ENCODE peak calls at places on chromosome 3, in nine cellular contexts. C, F, K, R, X, T, D, O and A are unnamed samples.

GRCh38 chr3:117356296-117356695 is 646.7 kb downstream of the TUSC7 start:
- DNase-seq in K (no peak), X (no peak), O (no peak), F (no peak), R (no peak), C (no peak), D (no peak), T (no peak), A (no peak)

GRCh38 chr3:9817437-9817836 is 7.4 kb downstream of the TTLL3 start:
- DNase-seq in K (no peak), X (no peak), D (no peak), C (no peak), F (no peak), O (no peak), R (no peak), T (no peak), A (no peak)

GRCh38 chr3:129888739-129889138 is 4.8 kb downstream of the TMCC1 start:
- DNase-seq in R (no peak), C (no peak), K (no peak), F (no peak), X (no peak), T (no peak), D (peak), O (no peak), A (peak)

GRCh38 chr3:64541803-64542202 is 146.0 kb downstream of the ADAMTS9 start:
- DNase-seq in X (no peak), O (no peak), C (no peak), K (no peak), D (no peak), F (no peak), R (no peak), T (no peak), A (no peak)

GRCh38 chr3:134368751-134369105 is 5.5 kb downstream of the AMOTL2 start:
- DNase-seq in C (no peak), X (peak), R (peak), O (no peak), D (no peak), F (no peak), T (no peak), K (no peak), A (no peak)

GRCh38 chr3:106359692-106360091 is 490.9 kb upstream of the CBLB start:
- DNase-seq in T (no peak), X (no peak), C (no peak), D (no peak), O (no peak), R (no peak), F (no peak), K (no peak), A (no peak)

GRCh38 chr3:30331519-30331918 is 274.9 kb upstream of the TGFBR2 start:
- DNase-seq in D (no peak), X (no peak), F (no peak), O (no peak), K (no peak), T (no peak), C (no peak), R (no peak), A (no peak)

GRCh38 chr3:128343287-128344045 is 123.2 kb downstream of the DNAJB8 start:
- DNase-seq in F (no peak), K (no peak), O (peak), D (peak), C (no peak), T (peak), R (no peak), X (peak), A (peak)

GRCh38 chr3:46668591-46668990 is 24.9 kb downstream of the ALS2CL start:
- DNase-seq in O (no peak), R (peak), T (peak), F (peak), X (no peak), C (no peak), D (no peak), K (no peak), A (no peak)

GRCh38 chr3:124121379-124122336 is 129.7 kb upstream of the ROPN1 start:
- DNase-seq in D (no peak), K (no peak), O (no peak), X (no peak), F (no peak), C (no peak), R (no peak), T (no peak), A (no peak)

GRCh38 chr3:28841436-28841835 is 439.4 kb upstream of the RBMS3 start:
- DNase-seq in O (no peak), T (no peak), X (no peak), F (no peak), C (no peak), K (no peak), R (no peak), D (no peak), A (no peak)

GRCh38 chr3:103127116-103127630 is 692.4 kb downstream of the ZPLD1 start:
- DNase-seq in K (no peak), X (no peak), C (no peak), O (no peak), T (no peak), D (no peak), R (no peak), F (no peak), A (no peak)

GRCh38 chr3:43256714-43257461 is 29.5 kb upstream of the SNRK start:
- DNase-seq in R (no peak), T (peak), X (no peak), K (no peak), D (no peak), C (no peak), O (no peak), F (no peak), A (peak)

GRCh38 chr3:189363856-189364255 is 192.1 kb downstream of the TPRG1 start:
- DNase-seq in F (no peak), C (no peak), R (peak), O (no peak), X (no peak), D (no peak), T (no peak), K (no peak), A (no peak)

GRCh38 chr3:124209426-124209825 is 217.5 kb upstream of the ROPN1 start:
- DNase-seq in X (no peak), O (no peak), C (no peak), T (no peak), K (no peak), F (no peak), R (no peak), D (no peak), A (no peak)

GRCh38 chr3:125051715-125052581 is 3.8 kb downstream of the HEG1 start:
- DNase-seq in K (peak), R (peak), T (peak), D (no peak), F (peak), X (peak), C (peak), O (peak), A (peak)

GRCh38 chr3:61541694-61542093 is 19.7 kb upstream of the PTPRG start:
- DNase-seq in F (no peak), R (no peak), X (no peak), C (no peak), O (no peak), K (no peak), D (no peak), T (no peak), A (no peak)

GRCh38 chr3:143024351-143024960 is 23.1 kb downstream of the U2SURP start:
- DNase-seq in C (no peak), K (no peak), X (no peak), D (no peak), F (no peak), O (no peak), T (no peak), R (no peak), A (no peak)

GRCh38 chr3:94494992-94495391 is 432.1 kb downstream of the NSUN3 start:
- DNase-seq in T (no peak), F (no peak), X (no peak), D (no peak), O (no peak), K (no peak), R (no peak), C (no peak), A (no peak)

GRCh38 chr3:135018171-135018923 is 223.3 kb downstream of the EPHB1 start:
- DNase-seq in D (no peak), F (no peak), K (no peak), R (no peak), C (no peak), T (no peak), O (no peak), X (no peak), A (no peak)

GRCh38 chr3:64213224-64213893 is 11.9 kb downstream of the PRICKLE2 start:
- DNase-seq in D (no peak), C (no peak), R (no peak), O (no peak), F (no peak), X (no peak), K (no peak), T (no peak), A (no peak)

GRCh38 chr3:129567932-129568331 is 25.0 kb downstream of the H1-8 start:
- DNase-seq in T (no peak), D (no peak), O (no peak), F (no peak), R (no peak), X (no peak), K (no peak), C (no peak), A (no peak)

GRCh38 chr3:182234881-182235280 is 523.2 kb downstream of the SOX2 start:
- DNase-seq in D (no peak), F (no peak), K (no peak), R (no peak), C (no peak), O (no peak), X (no peak), T (peak), A (peak)

GRCh38 chr3:180563411-180563810 is 38.6 kb upstream of the TTC14 start:
- DNase-seq in T (no peak), C (no peak), O (no peak), K (no peak), X (no peak), R (no peak), F (no peak), D (no peak), A (no peak)

GRCh38 chr3:180250172-180250571 is 213.4 kb upstream of the PEX5L start:
- DNase-seq in X (no peak), K (no peak), D (no peak), T (peak), F (no peak), O (no peak), C (no peak), R (no peak), A (peak)

GRCh38 chr3:197125601-197126000 is 96.0 kb upstream of the MELTF start:
- DNase-seq in K (no peak), O (no peak), R (no peak), T (peak), C (no peak), D (no peak), F (no peak), X (no peak), A (peak)

GRCh38 chr3:30724863-30725262 is 118.5 kb downstream of the TGFBR2 start:
- DNase-seq in X (no peak), T (no peak), R (no peak), K (no peak), D (no peak), F (no peak), C (no peak), O (no peak), A (no peak)

GRCh38 chr3:18751514-18751913 is 326.4 kb upstream of the SATB1 start:
- DNase-seq in C (no peak), X (no peak), R (no peak), F (no peak), K (no peak), T (no peak), D (no peak), O (no peak), A (no peak)

GRCh38 chr3:177212756-177213155 is 15.5 kb upstream of the TBL1XR1 start:
- DNase-seq in K (no peak), X (no peak), C (no peak), F (no peak), R (no peak), T (no peak), D (no peak), O (no peak), A (no peak)

GRCh38 chr3:23331141-23331935 is 128.2 kb downstream of the UBE2E2 start:
- DNase-seq in D (no peak), F (no peak), T (peak), C (no peak), X (no peak), O (no peak), R (no peak), K (no peak), A (peak)

GRCh38 chr3:187237741-187238140 is 40.5 kb downstream of the RTP1 start:
- DNase-seq in F (no peak), R (no peak), K (no peak), X (no peak), D (no peak), C (no peak), T (no peak), O (no peak), A (no peak)

GRCh38 chr3:71721721-71722157 is 3.5 kb downstream of the EIF4E3 start:
- DNase-seq in F (no peak), X (no peak), R (no peak), O (no peak), C (no peak), D (no peak), K (no peak), T (no peak), A (no peak)

GRCh38 chr3:3191675-3192480 is 12.4 kb upstream of the CRBN start:
- DNase-seq in T (no peak), K (no peak), C (no peak), R (no peak), F (no peak), D (no peak), X (no peak), O (peak), A (no peak)

GRCh38 chr3:56988458-56988857 is 72.0 kb upstream of the SPATA12 start:
- DNase-seq in O (no peak), D (no peak), K (no peak), T (no peak), X (no peak), C (no peak), F (no peak), R (no peak), A (no peak)

GRCh38 chr3:37202035-37202434 is 27.7 kb upstream of the LRRFIP2 start:
- DNase-seq in D (no peak), F (no peak), O (no peak), R (no peak), X (no peak), T (no peak), C (no peak), K (no peak), A (no peak)

GRCh38 chr3:139934557-139935070 is 371 bp upstream of the CLSTN2 start:
- DNase-seq in T (peak), F (peak), D (no peak), R (no peak), C (no peak), X (peak), K (peak), O (peak), A (peak)

GRCh38 chr3:11648735-11649134 is 5.0 kb upstream of the VGLL4 start:
- DNase-seq in O (no peak), F (no peak), C (no peak), D (no peak), K (no peak), X (no peak), T (no peak), R (no peak), A (no peak)

GRCh38 chr3:160450846-160451245 is 1.3 kb upstream of the TRIM59 start:
- DNase-seq in C (no peak), K (no peak), R (no peak), O (no peak), T (no peak), D (peak), X (no peak), F (no peak), A (no peak)
- H3K4me3 ChIP-seq in C (no peak), K (peak), R (no peak), O (no peak), T (no peak), D (no peak), X (no peak), F (no peak), A (no peak)

DNA sequence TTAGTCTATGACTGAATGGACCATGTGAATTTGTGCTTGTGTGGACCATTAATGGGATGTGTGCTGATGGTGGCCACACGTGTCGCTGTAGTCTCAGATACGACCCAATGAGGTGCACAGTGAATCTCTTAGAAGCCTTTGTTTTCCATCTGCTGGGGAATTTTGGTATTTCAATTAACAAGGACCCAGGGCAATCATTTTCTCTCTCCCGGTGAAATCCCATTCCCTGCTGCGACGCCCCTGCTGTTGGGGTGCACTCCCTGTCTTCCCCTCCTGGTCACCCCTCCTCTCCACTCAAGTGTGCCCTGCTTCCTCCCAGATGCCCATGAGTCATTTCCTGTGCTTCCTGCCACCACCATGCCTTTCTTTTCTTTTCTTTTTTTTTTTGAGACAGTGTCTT is 32.7 kb downstream of the EBLN2 start:
- DNase-seq in F (no peak), T (peak), O (no peak), R (no peak), C (no peak), K (no peak), D (no peak), X (no peak), A (peak)
- TF ChIP-seq CTCF in F (no peak), T (no peak), O (no peak), R (no peak), C (no peak), K (peak), D (no peak), X (no peak), A (peak)

DNA sequence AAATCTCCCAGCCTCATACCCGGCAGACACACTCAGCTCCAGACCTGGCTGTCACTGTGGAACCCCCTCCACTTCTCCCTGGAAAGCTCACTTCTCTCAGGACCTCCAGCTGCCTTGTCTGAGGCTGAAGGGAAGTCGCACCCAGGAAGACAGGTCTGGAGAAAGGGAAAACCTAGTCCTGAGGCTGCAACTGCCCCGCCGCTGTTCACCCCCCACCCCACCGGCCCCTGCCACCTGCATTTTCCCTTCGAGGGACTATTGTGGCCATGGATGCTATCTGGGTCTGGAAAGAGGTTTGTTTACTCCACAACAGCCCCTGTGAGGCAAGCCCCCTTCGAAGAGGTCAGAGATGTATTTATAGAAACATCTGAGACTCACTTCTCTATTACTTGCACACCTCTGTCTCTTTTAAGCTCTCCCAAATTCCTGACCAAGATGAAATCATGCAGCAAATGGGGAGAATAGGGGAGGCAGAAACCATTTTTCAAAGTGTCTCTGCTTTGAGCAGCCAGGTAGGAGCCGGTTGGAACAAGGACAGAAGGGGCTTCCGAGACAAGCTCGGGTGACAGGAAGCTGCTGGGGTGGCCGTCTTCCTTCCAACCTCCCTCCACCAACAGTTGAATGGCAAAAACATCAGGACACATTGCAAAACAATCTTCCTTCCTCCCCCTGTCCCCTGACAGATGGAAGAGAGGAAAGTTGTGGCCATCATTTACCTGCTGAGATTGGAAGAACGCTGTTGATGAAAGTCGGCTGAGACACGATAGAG is 518 bp downstream of the COLQ start:
- DNase-seq in F (no peak), X (no peak), T (no peak), O (no peak), K (no peak), C (no peak), R (no peak), D (no peak), A (no peak)
- H3K4me3 ChIP-seq in F (peak), X (peak), T (no peak), O (no peak), K (no peak), C (no peak), R (peak), D (no peak), A (no peak)

DNA sequence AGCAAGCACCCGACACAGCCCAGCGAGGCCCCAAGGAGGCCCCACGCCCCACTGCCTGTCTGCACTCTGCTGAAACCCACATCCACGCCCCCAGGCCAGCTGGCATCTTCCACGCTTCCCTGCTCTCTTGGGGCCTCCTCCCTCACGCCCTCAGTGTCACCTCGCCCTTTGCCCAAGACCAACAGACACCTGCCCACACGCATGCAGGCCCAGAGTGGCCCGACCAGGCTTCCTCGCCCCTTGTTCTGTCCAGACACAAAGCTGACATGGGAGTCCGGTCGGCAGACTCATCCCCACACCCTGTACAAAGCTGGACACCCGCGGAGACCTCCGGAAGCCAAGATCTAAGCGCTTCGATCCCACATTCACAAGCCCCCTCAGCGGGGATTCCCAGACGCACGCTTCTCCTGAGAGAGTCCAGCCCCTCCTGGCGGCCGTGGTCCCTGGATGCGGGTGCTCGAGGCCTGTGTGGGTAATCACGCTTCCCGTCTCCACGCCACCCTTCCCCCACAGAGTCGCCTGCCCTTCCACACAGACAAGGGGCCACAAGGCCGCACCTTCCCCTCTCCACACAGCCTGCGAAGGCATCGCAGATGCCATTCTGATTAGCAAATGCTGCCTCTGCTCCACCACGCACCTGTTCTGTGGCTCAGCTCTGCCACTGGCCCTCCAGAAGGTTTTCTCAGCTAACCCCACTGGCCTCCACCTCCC is 176.6 kb downstream of the XXYLT1 start:
- DNase-seq in O (no peak), X (peak), C (no peak), F (no peak), K (no peak), D (no peak), R (peak), T (no peak), A (no peak)
- TF ChIP-seq CTCF in O (no peak), X (no peak), C (no peak), F (no peak), K (no peak), D (no peak), R (no peak), T (no peak), A (no peak)